ENCODE peak calls at places on chromosomes 12 and 14, in ten cellular contexts. S is PC-3; V is brain microvascular endothelial cell; J is GM04504; P is fibroblast of the conjunctiva; A is activated CD8-positive, alpha-beta memory T cell treated with anti-CD3 and anti-CD28 coated beads for 24 hours; B is AG08396; E is posterior cingulate gyrus; G is GM12892; X is foreskin fibroblast. H is an unnamed sample.

GRCh38 chr12:27537855-27538675 is 14.1 kb downstream of the PPFIBP1 start:
- DNase-seq in V (no peak), A (no peak), B (no peak), X (peak; percentile 33), S (no peak), P (no peak), J (no peak), E (no peak), G (no peak), H (no peak)

GRCh38 chr14:60093088-60093487 is 1.4 kb downstream of the PCNX4 start:
- DNase-seq in B (no peak), S (peak; percentile 32), J (no peak), X (peak; percentile 27), P (no peak), G (no peak), V (no peak), E (no peak), A (no peak), H (no peak)

GRCh38 chr12:53258541-53259539 is 9.3 kb upstream of the ESPL1 start:
- DNase-seq in P (no peak), S (no peak), A (no peak), V (no peak), G (no peak), B (no peak), X (no peak), E (no peak), J (no peak), H (no peak)

GRCh38 chr12:40907115-40907521 is 214.9 kb downstream of the CNTN1 start:
- DNase-seq in E (no peak), S (peak; percentile 76), A (no peak), P (no peak), X (peak; percentile 12), J (no peak), B (no peak), V (peak; percentile 0), G (no peak), H (no peak)

GRCh38 chr12:20624718-20625117 is 70.4 kb upstream of the SLCO1C1 start:
- DNase-seq in P (no peak), J (no peak), B (no peak), X (peak; percentile 44), A (no peak), S (peak; percentile 43), V (peak; percentile 36), E (no peak), G (no peak), H (no peak)

GRCh38 chr14:33120341-33120740 is 181.7 kb downstream of the NPAS3 start:
- DNase-seq in E (no peak), P (no peak), X (peak; percentile 73), A (no peak), V (peak; percentile 64), S (peak; percentile 95), J (peak; percentile 44), G (no peak), B (peak; percentile 4), H (no peak)

GRCh38 chr12:4956054-4956453 is 46.3 kb downstream of the KCNA1 start:
- DNase-seq in P (no peak), V (no peak), S (no peak), E (no peak), J (no peak), A (no peak), G (no peak), B (no peak), X (peak; percentile 7), H (no peak)

GRCh38 chr12:108884116-108885012 is 4.5 kb downstream of the DAO start:
- DNase-seq in V (peak; percentile 25), S (peak; percentile 76), B (peak; percentile 25), X (peak; percentile 26), J (no peak), A (peak; percentile 84), P (no peak), E (peak; percentile 29), G (peak; percentile 48), H (peak; percentile 40)

GRCh38 chr14:74946659-74947281 is 8.6 kb downstream of the PGF start:
- DNase-seq in S (no peak), J (no peak), X (no peak), E (no peak), G (no peak), P (no peak), V (no peak), A (no peak), B (no peak), H (no peak)

GRCh38 chr12:106179086-106179485 is 40.3 kb upstream of the NUAK1 start:
- DNase-seq in J (peak; percentile 34), G (no peak), V (no peak), X (peak; percentile 20), S (no peak), E (no peak), P (no peak), A (no peak), B (no peak), H (no peak)

GRCh38 chr14:80974338-80975078 is 19.1 kb downstream of the TSHR start:
- DNase-seq in J (peak; percentile 60), P (peak; percentile 28), G (no peak), V (no peak), A (no peak), B (no peak), E (no peak), S (no peak), X (peak; percentile 8), H (no peak)

GRCh38 chr14:35197015-35197414 is 74.7 kb downstream of the PRORP start:
- DNase-seq in V (peak; percentile 71), B (peak; percentile 2), A (no peak), G (no peak), S (peak; percentile 41), X (peak; percentile 74), E (no peak), J (no peak), P (peak; percentile 17), H (no peak)

GRCh38 chr12:59595097-59595496 is 732 bp upstream of the SLC16A7 start:
- DNase-seq in A (no peak), E (no peak), P (no peak), B (no peak), S (no peak), G (no peak), X (no peak), J (no peak), V (no peak), H (no peak)

GRCh38 chr12:127899981-127900380 is 367.0 kb upstream of the TMEM132C start:
- DNase-seq in E (no peak), X (no peak), S (no peak), V (no peak), J (no peak), G (no peak), B (no peak), A (no peak), P (no peak), H (no peak)

GRCh38 chr12:3456809-3457208 is 34.2 kb upstream of the PRMT8 start:
- DNase-seq in E (no peak), G (no peak), A (no peak), V (no peak), B (no peak), J (no peak), S (no peak), X (no peak), P (no peak), H (no peak)

H was measured in activated effector memory CD4-positive, alpha-beta T cell treated with Interleukin-2 at 50 U/mL for 16 hours.